ENCODE peak calls at places on chromosomes 3 and 15, in four cellular contexts. One of them, this sample, is unnamed.

GRCh38 chr3:134852893-134853351 is 57.9 kb downstream of the EPHB1 start:
- DNase-seq in IMR-90: no peak
- DNase-seq in A549: no peak
- DNase-seq in GM12878: peak
- DNase-seq in this sample: no peak

GRCh38 chr15:40843885-40844542 is at the start of gene SPINT1:
- DNase-seq in IMR-90: no peak
- DNase-seq in A549: no peak
- DNase-seq in GM12878: no peak
- DNase-seq in this sample: peak

GRCh38 chr3:37149246-37149645 is 25.1 kb downstream of the LRRFIP2 start:
- DNase-seq in IMR-90: no peak
- DNase-seq in A549: no peak
- DNase-seq in GM12878: no peak
- DNase-seq in this sample: no peak

GRCh38 chr3:144549161-144549560 is 577.5 kb downstream of the DIPK2A start:
- DNase-seq in IMR-90: no peak
- DNase-seq in A549: no peak
- DNase-seq in GM12878: no peak
- DNase-seq in this sample: no peak

GRCh38 chr3:46853441-46854410 is 9.5 kb downstream of the MYL3 start:
- DNase-seq in IMR-90: no peak
- DNase-seq in A549: no peak
- DNase-seq in GM12878: no peak
- DNase-seq in this sample: no peak

GRCh38 chr15:89837134-89837829 is 22.6 kb upstream of the ANPEP start:
- DNase-seq in IMR-90: peak
- DNase-seq in A549: no peak
- DNase-seq in GM12878: no peak
- DNase-seq in this sample: no peak

GRCh38 chr15:43903864-43904290 is 77.1 kb downstream of the WDR76 start:
- DNase-seq in IMR-90: peak
- DNase-seq in A549: peak
- DNase-seq in GM12878: peak
- DNase-seq in this sample: peak

GRCh38 chr15:99734575-99734974 is 1.3 kb upstream of the LYSMD4 start:
- DNase-seq in IMR-90: no peak
- DNase-seq in A549: no peak
- DNase-seq in GM12878: no peak
- DNase-seq in this sample: no peak

GRCh38 chr3:83890763-83891135 is 1068.0 kb upstream of the CADM2 start:
- DNase-seq in IMR-90: no peak
- DNase-seq in A549: no peak
- DNase-seq in GM12878: no peak
- DNase-seq in this sample: no peak

DNA sequence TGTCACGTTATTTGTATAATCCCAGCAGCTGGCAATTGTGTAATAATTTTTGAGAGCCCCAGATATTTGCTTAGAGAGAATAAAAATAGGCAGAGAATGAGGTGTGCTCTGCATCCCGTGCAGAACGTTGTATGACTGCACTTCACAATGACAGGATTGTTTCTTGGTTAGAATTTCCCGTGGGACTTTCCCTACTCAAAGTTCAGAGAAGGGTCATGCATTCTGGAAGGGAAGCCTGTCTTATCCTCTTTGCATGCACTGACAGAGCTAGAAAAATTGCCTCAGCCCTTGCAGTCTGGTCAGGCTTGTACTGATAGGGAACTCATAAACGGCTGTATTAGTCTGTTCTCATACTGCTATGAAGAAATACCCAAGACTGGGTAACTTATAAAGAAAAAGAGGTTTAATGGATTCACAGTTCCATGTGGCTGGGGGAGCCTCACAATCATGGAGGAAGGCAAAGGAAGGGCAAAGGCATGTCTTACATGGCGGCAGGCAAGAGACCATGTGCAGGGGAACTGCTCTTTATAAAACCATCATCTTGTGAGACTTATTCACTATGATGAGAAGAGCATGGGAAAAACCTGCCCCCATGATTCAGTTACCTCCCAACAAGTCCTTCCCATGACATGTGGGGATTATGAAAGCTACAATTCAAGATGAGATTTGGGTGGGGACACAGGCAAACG is 16.5 kb downstream of the SV2B start:
- DNase-seq in IMR-90: no peak
- DNase-seq in A549: no peak
- DNase-seq in GM12878: peak
- DNase-seq in this sample: no peak
- TF ChIP-seq BHLHE40 in IMR-90: no peak
- TF ChIP-seq BHLHE40 in A549: no peak
- TF ChIP-seq BHLHE40 in GM12878: peak
- TF ChIP-seq BHLHE40 in this sample: no peak

GRCh38 chr15:72585659-72586058 is 68.8 kb upstream of the GOLGA6B start:
- DNase-seq in IMR-90: peak
- DNase-seq in A549: peak
- DNase-seq in GM12878: no peak
- DNase-seq in this sample: no peak
- TF ChIP-seq ELK1 in IMR-90: no peak
- TF ChIP-seq ELK1 in A549: no peak
- TF ChIP-seq ELK1 in GM12878: no peak
- TF ChIP-seq ELK1 in this sample: no peak

DNA sequence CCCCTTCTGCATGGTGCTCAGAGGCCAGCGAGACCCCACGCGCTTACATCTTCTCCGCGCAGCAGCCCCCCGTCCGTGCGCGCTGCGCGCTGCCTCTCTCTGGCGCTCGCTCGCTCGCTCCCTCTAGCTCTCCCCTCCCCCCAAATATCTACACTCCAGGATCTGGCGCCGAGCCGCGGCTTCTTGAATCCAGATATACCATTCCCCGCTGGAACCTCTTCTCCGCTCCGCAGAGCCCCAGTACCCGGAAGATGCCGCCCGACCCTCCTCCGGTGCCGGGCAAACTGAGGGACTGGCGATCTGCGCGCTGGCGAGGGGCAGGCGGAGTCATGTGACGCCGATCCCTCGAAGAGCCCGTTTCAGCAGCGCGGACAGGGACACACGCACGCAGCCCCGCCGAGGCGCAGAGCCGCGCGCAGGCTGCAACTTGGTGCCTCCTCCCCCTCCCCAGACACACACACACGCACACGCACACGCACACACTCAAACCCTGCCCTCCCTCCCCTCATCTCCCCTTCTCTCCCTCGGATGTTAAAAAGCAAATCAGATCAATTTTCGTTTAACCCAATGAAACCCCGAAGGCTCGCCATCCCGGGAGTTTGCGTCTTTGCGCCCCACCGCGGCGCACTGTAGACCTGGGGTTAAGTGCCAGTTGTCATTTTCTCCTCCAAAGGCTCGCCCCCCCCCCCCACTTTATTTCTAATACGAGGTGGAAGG is at the start of gene RASGRF1:
- DNase-seq in IMR-90: no peak
- DNase-seq in A549: peak
- DNase-seq in GM12878: no peak
- DNase-seq in this sample: no peak
- TF ChIP-seq BHLHE40 in IMR-90: no peak
- TF ChIP-seq BHLHE40 in A549: no peak
- TF ChIP-seq BHLHE40 in GM12878: no peak
- TF ChIP-seq BHLHE40 in this sample: no peak

GRCh38 chr3:125052671-125053303 is 3.0 kb downstream of the HEG1 start:
- DNase-seq in IMR-90: peak
- DNase-seq in A549: peak
- DNase-seq in GM12878: no peak
- DNase-seq in this sample: no peak
- TF ChIP-seq ELK1 in IMR-90: no peak
- TF ChIP-seq ELK1 in A549: no peak
- TF ChIP-seq ELK1 in GM12878: no peak
- TF ChIP-seq ELK1 in this sample: no peak

GRCh38 chr3:4865714-4866113 is 113.5 kb upstream of the BHLHE40 start:
- DNase-seq in IMR-90: no peak
- DNase-seq in A549: no peak
- DNase-seq in GM12878: no peak
- DNase-seq in this sample: no peak
- TF ChIP-seq BHLHE40 in IMR-90: no peak
- TF ChIP-seq BHLHE40 in A549: no peak
- TF ChIP-seq BHLHE40 in GM12878: no peak
- TF ChIP-seq BHLHE40 in this sample: no peak